ENCODE peak calls at places on chromosomes 12 and 14, in six cellular contexts. B is lower lobe of right lung, I is cardiac muscle cell, P is mammary epithelial cell, S is transverse colon, F is dorsolateral prefrontal cortex. Q is an unnamed sample.

GRCh38 chr12:130752692-130753230 is 36.7 kb upstream of the RIMBP2 start:
- DNase-seq in S (no peak), F (no peak), B (no peak), P (no peak), I (peak; percentile 36), Q (no peak)

GRCh38 chr14:47665337-47666134 is 9.9 kb downstream of the MDGA2 start:
- DNase-seq in F (no peak), S (no peak), B (no peak), I (no peak), P (no peak), Q (no peak)

GRCh38 chr12:44457465-44457864 is 418.6 kb downstream of the NELL2 start:
- DNase-seq in F (no peak), I (no peak), S (no peak), B (no peak), P (no peak), Q (no peak)

GRCh38 chr14:72638021-72638420 is 255.9 kb downstream of the DPF3 start:
- DNase-seq in I (no peak), P (peak; percentile 72), F (no peak), S (no peak), B (no peak), Q (no peak)

GRCh38 chr12:124289634-124290600 is 5.0 kb upstream of the RFLNA start:
- DNase-seq in I (no peak), F (no peak), P (peak; percentile 40), B (peak; percentile 44), S (no peak), Q (peak; percentile 64)

GRCh38 chr14:74475678-74476077 is 17.4 kb downstream of the NPC2 start:
- DNase-seq in I (no peak), F (no peak), P (peak; percentile 48), B (no peak), S (no peak), Q (no peak)

GRCh38 chr12:98332626-98333025 is 182.8 kb upstream of the TMPO start:
- DNase-seq in I (no peak), F (no peak), P (no peak), B (no peak), S (no peak), Q (no peak)

GRCh38 chr14:51331651-51332367 is 91.8 kb downstream of the TMX1 start:
- DNase-seq in B (no peak), I (no peak), F (no peak), S (no peak), P (no peak), Q (no peak)

GRCh38 chr12:80580254-80580653 is 127.2 kb upstream of the MYF6 start:
- DNase-seq in F (no peak), I (no peak), B (no peak), P (peak; percentile 80), S (no peak), Q (no peak)

GRCh38 chr12:20599757-20600156 is 95.4 kb upstream of the SLCO1C1 start:
- DNase-seq in I (no peak), S (no peak), B (no peak), P (no peak), F (no peak), Q (no peak)

GRCh38 chr12:20601668-20602280 is 93.4 kb upstream of the SLCO1C1 start:
- DNase-seq in F (no peak), P (no peak), B (no peak), I (peak; percentile 50), S (no peak), Q (no peak)

GRCh38 chr12:20604408-20604807 is 90.7 kb upstream of the SLCO1C1 start:
- DNase-seq in B (no peak), I (no peak), F (no peak), S (no peak), P (no peak), Q (no peak)

DNA sequence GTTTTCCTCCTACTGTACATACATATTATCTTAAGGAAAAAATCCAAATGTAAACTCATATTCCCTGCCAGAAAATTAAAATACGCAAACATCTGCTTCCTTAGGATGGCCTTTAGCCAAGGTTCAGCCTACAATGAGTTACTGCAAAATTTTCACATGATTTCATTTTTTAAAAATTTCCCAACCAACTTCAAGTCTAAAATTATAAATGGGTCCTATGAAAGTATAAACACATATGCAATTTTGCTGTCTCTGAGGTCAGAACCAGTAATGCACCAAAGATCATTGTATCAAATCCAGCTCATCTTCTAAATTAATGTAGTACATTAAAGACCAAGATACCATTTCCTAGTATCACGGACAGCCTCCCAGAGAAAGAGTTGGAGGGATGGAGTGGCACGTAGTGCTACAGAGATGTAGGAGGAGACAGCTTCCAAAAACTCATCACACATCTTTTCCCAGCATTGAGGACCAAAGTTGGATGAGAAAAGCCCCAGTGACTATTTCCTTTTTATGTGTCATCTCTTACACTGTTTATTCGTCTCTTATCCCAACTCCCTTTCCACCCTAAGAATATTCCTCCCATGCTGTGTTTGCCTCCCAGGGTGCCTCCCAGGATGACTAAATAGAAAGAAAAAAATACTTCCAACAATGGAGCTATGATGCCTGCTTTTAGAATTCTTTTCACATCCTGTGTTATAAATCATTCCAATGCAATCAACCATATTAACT is 92.3 kb upstream of the SLCO1C1 start:
- DNase-seq in S (no peak), B (no peak), F (no peak), P (no peak), I (no peak), Q (no peak)
- H3K27ac ChIP-seq in S (peak overlapping the region; percentile 68), B (no peak overlapping the region), F (peak overlapping the region; percentile 2), P (no peak overlapping the region), I (no peak overlapping the region), Q (peak overlapping the region; percentile 40)

GRCh38 chr14:67940894-67941455 is 121.4 kb downstream of the RAD51B start:
- DNase-seq in P (peak; percentile 57), F (no peak), S (no peak), I (peak; percentile 15), B (no peak), Q (no peak)
- H3K27ac ChIP-seq in P (no peak overlapping the region), F (peak overlapping the region; percentile 31), S (peak overlapping the region; percentile 85), I (peak overlapping the region; percentile 21), B (peak overlapping the region; percentile 59), Q (peak overlapping the region; percentile 67)

GRCh38 chr12:19527876-19528275 is 88.6 kb downstream of the AEBP2 start:
- DNase-seq in B (no peak), P (no peak), F (no peak), S (no peak), I (peak; percentile 48), Q (no peak)

GRCh38 chr12:19528750-19529149 is 89.5 kb downstream of the AEBP2 start:
- DNase-seq in B (no peak), S (no peak), P (no peak), F (no peak), I (no peak), Q (no peak)

GRCh38 chr12:19533567-19533966 is 94.3 kb downstream of the AEBP2 start:
- DNase-seq in I (no peak), S (no peak), F (no peak), B (no peak), P (no peak), Q (no peak)

GRCh38 chr12:19529933-19530630 is 90.8 kb downstream of the AEBP2 start:
- DNase-seq in B (no peak), F (no peak), S (no peak), P (no peak), I (no peak), Q (no peak)

DNA sequence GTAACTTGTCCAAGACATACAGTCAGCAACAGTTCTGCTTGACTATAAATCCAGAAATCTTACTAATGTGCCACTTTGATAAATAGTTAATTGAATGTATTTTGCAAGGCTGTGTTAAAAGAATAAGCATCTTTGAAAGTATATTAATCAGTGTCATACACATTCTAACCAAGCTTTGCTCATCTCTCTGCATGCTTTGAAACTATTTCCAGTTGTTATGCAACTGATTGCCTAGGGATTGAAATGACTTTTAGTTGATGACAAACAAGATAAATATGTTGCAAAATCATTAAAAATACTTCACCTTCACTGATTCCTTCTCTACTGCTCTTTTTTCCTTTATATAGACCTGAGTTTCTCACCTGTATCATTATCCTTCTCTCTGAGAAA is 91.3 kb downstream of the AEBP2 start:
- DNase-seq in P (peak; percentile 35), B (no peak), F (no peak), S (no peak), I (no peak), Q (no peak)
- H3K27ac ChIP-seq in P (no peak overlapping the region), B (no peak overlapping the region), F (no peak overlapping the region), S (no peak overlapping the region), I (no peak overlapping the region), Q (no peak overlapping the region)

GRCh38 chr12:102958830-102959176 is 1.3 kb downstream of the ASCL1 start:
- DNase-seq in B (no peak), I (no peak), F (no peak), S (no peak), P (no peak), Q (no peak)

GRCh38 chr12:102957339-102958050 is at the start of gene ASCL1:
- DNase-seq in S (no peak), F (peak; percentile 46), B (no peak), I (peak; percentile 32), P (peak; percentile 33), Q (no peak)

GRCh38 chr12:102959391-102959790 is 1.9 kb downstream of the ASCL1 start:
- DNase-seq in B (no peak), S (no peak), F (no peak), P (no peak), I (no peak), Q (no peak)

GRCh38 chr12:102956738-102957338 is 636 bp upstream of the ASCL1 start:
- DNase-seq in S (no peak), B (no peak), P (no peak), I (no peak), F (no peak), Q (no peak)

DNA sequence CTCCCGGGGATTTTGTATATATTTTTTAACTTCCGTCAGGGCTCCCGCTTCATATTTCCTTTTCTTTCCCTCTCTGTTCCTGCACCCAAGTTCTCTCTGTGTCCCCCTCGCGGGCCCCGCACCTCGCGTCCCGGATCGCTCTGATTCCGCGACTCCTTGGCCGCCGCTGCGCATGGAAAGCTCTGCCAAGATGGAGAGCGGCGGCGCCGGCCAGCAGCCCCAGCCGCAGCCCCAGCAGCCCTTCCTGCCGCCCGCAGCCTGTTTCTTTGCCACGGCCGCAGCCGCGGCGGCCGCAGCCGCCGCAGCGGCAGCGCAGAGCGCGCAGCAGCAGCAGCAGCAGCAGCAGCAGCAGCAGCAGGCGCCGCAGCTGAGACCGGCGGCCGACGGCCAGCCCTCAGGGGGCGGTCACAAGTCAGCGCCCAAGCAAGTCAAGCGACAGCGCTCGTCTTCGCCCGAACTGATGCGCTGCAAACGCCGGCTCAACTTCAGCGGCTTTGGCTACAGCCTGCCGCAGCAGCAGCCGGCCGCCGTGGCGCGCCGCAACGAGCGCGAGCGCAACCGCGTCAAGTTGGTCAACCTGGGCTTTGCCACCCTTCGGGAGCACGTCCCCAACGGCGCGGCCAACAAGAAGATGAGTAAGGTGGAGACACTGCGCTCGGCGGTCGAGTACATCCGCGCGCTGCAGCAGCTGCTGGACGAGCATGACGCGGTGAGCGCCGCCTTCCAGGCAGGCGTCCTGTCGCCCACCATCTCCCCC is 777 bp downstream of the ASCL1 start:
- DNase-seq in F (no peak), I (peak; percentile 47), P (peak; percentile 25), S (no peak), B (no peak), Q (no peak)
- H3K27ac ChIP-seq in F (peak overlapping the region; percentile 67), I (no peak overlapping the region), P (no peak overlapping the region), S (no peak overlapping the region), B (no peak overlapping the region), Q (no peak overlapping the region)

Q was measured in gastrocnemius medialis.